ENCODE peak calls at places on chromosome X, in four cellular contexts. One of them, this sample, is unnamed.

GRCh38 chrX:154517101-154517781 is 1.2 kb upstream of the FAM3A start:
- DNase-seq in WERI-Rb-1: no peak
- DNase-seq in uterus: peak; percentile 46
- DNase-seq in fibroblast of mammary gland: no peak
- DNase-seq in this sample: no peak

GRCh38 chrX:128975716-128976115 is 547.6 kb downstream of the SMARCA1 start:
- DNase-seq in uterus: no peak
- DNase-seq in WERI-Rb-1: peak; percentile 62
- DNase-seq in fibroblast of mammary gland: peak; percentile 3
- DNase-seq in this sample: peak; percentile 70

GRCh38 chrX:107700317-107700774 is 72.0 kb downstream of the PRPS1 start:
- DNase-seq in fibroblast of mammary gland: peak; percentile 83
- DNase-seq in WERI-Rb-1: no peak
- DNase-seq in uterus: peak; percentile 61
- DNase-seq in this sample: no peak

GRCh38 chrX:11427082-11428033 is 134.1 kb downstream of the AMELX start:
- DNase-seq in fibroblast of mammary gland: peak; percentile 32
- DNase-seq in uterus: peak; percentile 36
- DNase-seq in WERI-Rb-1: peak; percentile 7
- DNase-seq in this sample: no peak

GRCh38 chrX:132615396-132616131 is 126.7 kb upstream of the MBNL3 start:
- DNase-seq in fibroblast of mammary gland: peak; percentile 41
- DNase-seq in WERI-Rb-1: peak; percentile 56
- DNase-seq in uterus: peak; percentile 76
- DNase-seq in this sample: peak; percentile 38

GRCh38 chrX:140664939-140665338 is 44.6 kb upstream of the LINC00632 start:
- DNase-seq in WERI-Rb-1: no peak
- DNase-seq in fibroblast of mammary gland: peak; percentile 16
- DNase-seq in uterus: no peak
- DNase-seq in this sample: no peak

GRCh38 chrX:126719208-126719607 is 100.3 kb upstream of the PRR32 start:
- DNase-seq in fibroblast of mammary gland: no peak
- DNase-seq in uterus: no peak
- DNase-seq in WERI-Rb-1: no peak
- DNase-seq in this sample: no peak

GRCh38 chrX:110172215-110172614 is 145.7 kb downstream of the AMMECR1 start:
- DNase-seq in uterus: no peak
- DNase-seq in WERI-Rb-1: no peak
- DNase-seq in fibroblast of mammary gland: no peak
- DNase-seq in this sample: no peak

GRCh38 chrX:75181721-75182120 is 25.6 kb upstream of the ABCB7 start:
- DNase-seq in fibroblast of mammary gland: peak; percentile 10
- DNase-seq in uterus: no peak
- DNase-seq in WERI-Rb-1: no peak
- DNase-seq in this sample: no peak

GRCh38 chrX:15674514-15674898 is 9.9 kb upstream of the CLTRN start:
- DNase-seq in WERI-Rb-1: peak; percentile 95
- DNase-seq in uterus: peak; percentile 98
- DNase-seq in fibroblast of mammary gland: peak; percentile 96
- DNase-seq in this sample: peak; percentile 94

GRCh38 chrX:135449637-135450550 is 28.1 kb downstream of the SMIM10L2A start:
- DNase-seq in uterus: no peak
- DNase-seq in WERI-Rb-1: no peak
- DNase-seq in fibroblast of mammary gland: no peak
- DNase-seq in this sample: no peak

GRCh38 chrX:71228063-71228642 is 5.1 kb downstream of the GJB1 start:
- DNase-seq in uterus: no peak
- DNase-seq in fibroblast of mammary gland: no peak
- DNase-seq in WERI-Rb-1: no peak
- DNase-seq in this sample: no peak

GRCh38 chrX:114626323-114626722 is 42.4 kb downstream of the HTR2C start:
- DNase-seq in fibroblast of mammary gland: peak; percentile 40
- DNase-seq in uterus: no peak
- DNase-seq in WERI-Rb-1: no peak
- DNase-seq in this sample: peak; percentile 41

GRCh38 chrX:72314881-72315280 is 9.2 kb upstream of the CITED1 start:
- DNase-seq in uterus: no peak
- DNase-seq in WERI-Rb-1: no peak
- DNase-seq in fibroblast of mammary gland: no peak
- DNase-seq in this sample: no peak

GRCh38 chrX:140250363-140250762 is 254.5 kb downstream of the SOX3 start:
- DNase-seq in uterus: no peak
- DNase-seq in fibroblast of mammary gland: no peak
- DNase-seq in WERI-Rb-1: no peak
- DNase-seq in this sample: no peak

GRCh38 chrX:2360731-2361130 is 140.0 kb downstream of the DHRSX start:
- DNase-seq in WERI-Rb-1: no peak
- DNase-seq in fibroblast of mammary gland: no peak
- DNase-seq in uterus: no peak
- DNase-seq in this sample: no peak

GRCh38 chrX:16666541-16666940 is 16.6 kb downstream of the S100G start:
- DNase-seq in fibroblast of mammary gland: peak; percentile 33
- DNase-seq in WERI-Rb-1: no peak
- DNase-seq in uterus: no peak
- DNase-seq in this sample: no peak

GRCh38 chrX:111395132-111395531 is 16.9 kb downstream of the DCX start:
- DNase-seq in WERI-Rb-1: no peak
- DNase-seq in fibroblast of mammary gland: no peak
- DNase-seq in uterus: no peak
- DNase-seq in this sample: no peak

GRCh38 chrX:96480081-96480480 is 204.6 kb upstream of the DIAPH2 start:
- DNase-seq in WERI-Rb-1: no peak
- DNase-seq in fibroblast of mammary gland: peak; percentile 79
- DNase-seq in uterus: no peak
- DNase-seq in this sample: no peak

GRCh38 chrX:136275553-136275952 is 24.4 kb upstream of the MAP7D3 start:
- DNase-seq in WERI-Rb-1: no peak
- DNase-seq in uterus: no peak
- DNase-seq in fibroblast of mammary gland: no peak
- DNase-seq in this sample: no peak

GRCh38 chrX:106902684-106903083 is 457 bp downstream of the RIPPLY1 start:
- DNase-seq in uterus: no peak
- DNase-seq in fibroblast of mammary gland: no peak
- DNase-seq in WERI-Rb-1: peak; percentile 64
- DNase-seq in this sample: no peak

GRCh38 chrX:1521459-1521956 is 15.5 kb downstream of the P2RY8 start:
- DNase-seq in uterus: no peak
- DNase-seq in fibroblast of mammary gland: no peak
- DNase-seq in WERI-Rb-1: no peak
- DNase-seq in this sample: no peak

GRCh38 chrX:50765986-50766385 is 48.0 kb downstream of the SHROOM4 start:
- DNase-seq in uterus: no peak
- DNase-seq in WERI-Rb-1: no peak
- DNase-seq in fibroblast of mammary gland: no peak
- DNase-seq in this sample: no peak

GRCh38 chrX:55816023-55816422 is 98.5 kb downstream of the RRAGB start:
- DNase-seq in fibroblast of mammary gland: no peak
- DNase-seq in WERI-Rb-1: no peak
- DNase-seq in uterus: no peak
- DNase-seq in this sample: no peak

GRCh38 chrX:101057095-101057714 is 5.3 kb upstream of the TRMT2B start:
- DNase-seq in WERI-Rb-1: no peak
- DNase-seq in fibroblast of mammary gland: peak; percentile 54
- DNase-seq in uterus: no peak
- DNase-seq in this sample: no peak

GRCh38 chrX:102958794-102959193 is 21.7 kb downstream of the RAB40AL start:
- DNase-seq in uterus: no peak
- DNase-seq in fibroblast of mammary gland: no peak
- DNase-seq in WERI-Rb-1: no peak
- DNase-seq in this sample: no peak

GRCh38 chrX:72306851-72307645 is 1.3 kb upstream of the CITED1 start:
- DNase-seq in uterus: peak; percentile 41
- DNase-seq in WERI-Rb-1: peak; percentile 86
- DNase-seq in fibroblast of mammary gland: peak; percentile 62
- DNase-seq in this sample: peak; percentile 87

GRCh38 chrX:153953342-153953830 is 8.9 kb upstream of the RENBP start:
- DNase-seq in WERI-Rb-1: peak; percentile 85
- DNase-seq in fibroblast of mammary gland: peak; percentile 60
- DNase-seq in uterus: peak; percentile 88
- DNase-seq in this sample: peak; percentile 91

DNA sequence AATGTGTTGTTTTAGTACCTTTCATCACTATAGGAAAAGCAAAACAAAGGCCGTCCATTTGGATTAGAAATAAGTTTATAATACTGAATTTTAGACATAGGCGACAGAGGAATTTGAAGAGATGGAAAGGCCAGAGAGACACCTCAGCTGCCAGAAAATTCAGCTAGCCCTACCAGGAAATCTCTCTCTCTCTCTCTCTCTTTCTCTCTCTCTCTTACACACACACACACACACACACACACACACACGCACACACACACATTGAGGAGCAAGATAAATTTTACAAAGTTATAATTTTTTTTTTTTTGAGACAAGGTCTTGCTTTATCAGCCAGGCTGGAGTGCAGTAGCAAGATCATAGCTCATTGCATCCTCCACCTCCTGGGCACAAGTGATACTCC is 1.4 kb downstream of the XK start:
- DNase-seq in WERI-Rb-1: no peak
- DNase-seq in fibroblast of mammary gland: no peak
- DNase-seq in uterus: no peak
- DNase-seq in this sample: no peak
- H3K4me3 ChIP-seq in WERI-Rb-1: no peak overlapping the region
- H3K4me3 ChIP-seq in fibroblast of mammary gland: no peak overlapping the region
- H3K4me3 ChIP-seq in uterus: no peak overlapping the region
- H3K4me3 ChIP-seq in this sample: peak overlapping the region; percentile 37

GRCh38 chrX:14028473-14028872 is 1.2 kb downstream of the GEMIN8 start:
- DNase-seq in WERI-Rb-1: no peak
- DNase-seq in fibroblast of mammary gland: peak; percentile 20
- DNase-seq in uterus: no peak
- DNase-seq in this sample: no peak
- H3K4me3 ChIP-seq in WERI-Rb-1: peak overlapping the region; percentile 89
- H3K4me3 ChIP-seq in fibroblast of mammary gland: no peak overlapping the region
- H3K4me3 ChIP-seq in uterus: peak overlapping the region; percentile 55
- H3K4me3 ChIP-seq in this sample: peak overlapping the region; percentile 58

DNA sequence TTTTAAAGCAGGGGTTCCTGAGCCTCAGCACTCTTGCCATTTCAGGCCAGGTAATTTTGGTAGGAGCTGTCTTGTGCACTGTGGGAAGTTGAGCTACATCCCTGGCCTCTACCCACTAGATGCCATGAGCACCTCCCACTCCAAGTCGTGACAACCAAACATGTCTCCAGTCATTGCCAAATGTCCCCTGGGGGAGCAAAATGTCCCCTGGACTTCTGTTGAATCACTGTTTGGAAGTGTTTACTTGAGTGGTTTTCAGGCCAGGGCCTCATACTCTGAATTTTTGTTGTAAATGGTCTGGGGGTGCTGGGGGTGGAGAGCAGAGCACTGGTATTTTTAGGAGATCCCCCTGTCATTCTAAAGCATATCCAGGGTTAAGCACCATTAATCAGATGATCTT is 3.2 kb downstream of the PDK3 start:
- DNase-seq in WERI-Rb-1: no peak
- DNase-seq in uterus: no peak
- DNase-seq in fibroblast of mammary gland: no peak
- DNase-seq in this sample: no peak
- H3K4me3 ChIP-seq in WERI-Rb-1: no peak overlapping the region
- H3K4me3 ChIP-seq in uterus: no peak overlapping the region
- H3K4me3 ChIP-seq in fibroblast of mammary gland: no peak overlapping the region
- H3K4me3 ChIP-seq in this sample: no peak overlapping the region

DNA sequence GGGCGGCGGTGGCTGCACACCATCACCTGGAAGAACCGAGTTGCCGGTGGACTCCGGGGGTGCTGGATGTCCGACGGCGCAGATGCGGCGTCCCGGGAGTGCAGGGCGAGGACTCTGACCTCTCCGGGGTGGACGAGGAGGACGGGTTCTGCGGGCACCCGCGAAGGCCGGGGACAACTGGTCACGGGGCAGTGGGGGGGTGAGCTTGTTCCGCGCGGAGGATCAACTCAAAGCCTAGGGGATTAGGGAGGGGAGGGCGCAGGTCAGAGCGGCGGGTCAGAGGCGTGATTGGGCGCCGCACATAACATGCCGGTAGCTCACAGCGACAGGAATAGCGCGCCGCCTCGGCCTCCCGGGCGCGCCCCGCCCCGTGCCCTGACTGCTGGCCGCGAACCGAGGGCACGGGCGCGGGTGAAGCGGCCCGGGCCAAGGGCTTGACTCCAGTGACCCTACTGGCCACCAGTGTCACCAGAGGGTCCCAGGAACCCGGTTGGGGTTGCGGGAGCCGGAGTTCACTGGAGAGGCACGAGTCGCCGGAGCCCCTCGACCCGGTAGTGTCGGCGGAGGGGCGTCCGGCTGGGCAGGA is at the start of gene KLHL34:
- DNase-seq in uterus: no peak
- DNase-seq in fibroblast of mammary gland: no peak
- DNase-seq in WERI-Rb-1: no peak
- DNase-seq in this sample: no peak
- H3K4me3 ChIP-seq in uterus: no peak within 1 kb of the TSS
- H3K4me3 ChIP-seq in fibroblast of mammary gland: no peak within 1 kb of the TSS
- H3K4me3 ChIP-seq in WERI-Rb-1: no peak within 1 kb of the TSS
- H3K4me3 ChIP-seq in this sample: no peak within 1 kb of the TSS

GRCh38 chrX:9062621-9063020 is 28.7 kb upstream of the FAM9B start:
- DNase-seq in uterus: no peak
- DNase-seq in fibroblast of mammary gland: no peak
- DNase-seq in WERI-Rb-1: peak; percentile 6
- DNase-seq in this sample: no peak
- H3K4me3 ChIP-seq in uterus: no peak overlapping the region
- H3K4me3 ChIP-seq in fibroblast of mammary gland: no peak overlapping the region
- H3K4me3 ChIP-seq in WERI-Rb-1: no peak overlapping the region
- H3K4me3 ChIP-seq in this sample: no peak overlapping the region

GRCh38 chrX:130118941-130119640 is 8.8 kb upstream of the ELF4 start:
- DNase-seq in fibroblast of mammary gland: peak; percentile 63
- DNase-seq in WERI-Rb-1: no peak
- DNase-seq in uterus: no peak
- DNase-seq in this sample: no peak

GRCh38 chrX:130118396-130118795 is 8.1 kb upstream of the ELF4 start:
- DNase-seq in uterus: peak; percentile 47
- DNase-seq in WERI-Rb-1: no peak
- DNase-seq in fibroblast of mammary gland: peak; percentile 80
- DNase-seq in this sample: peak; percentile 33

GRCh38 chrX:130121505-130121800 is 11.2 kb upstream of the ELF4 start:
- DNase-seq in WERI-Rb-1: no peak
- DNase-seq in fibroblast of mammary gland: no peak
- DNase-seq in uterus: no peak
- DNase-seq in this sample: no peak

GRCh38 chrX:130120321-130120731 is 10.0 kb upstream of the ELF4 start:
- DNase-seq in uterus: no peak
- DNase-seq in WERI-Rb-1: no peak
- DNase-seq in fibroblast of mammary gland: no peak
- DNase-seq in this sample: no peak

DNA sequence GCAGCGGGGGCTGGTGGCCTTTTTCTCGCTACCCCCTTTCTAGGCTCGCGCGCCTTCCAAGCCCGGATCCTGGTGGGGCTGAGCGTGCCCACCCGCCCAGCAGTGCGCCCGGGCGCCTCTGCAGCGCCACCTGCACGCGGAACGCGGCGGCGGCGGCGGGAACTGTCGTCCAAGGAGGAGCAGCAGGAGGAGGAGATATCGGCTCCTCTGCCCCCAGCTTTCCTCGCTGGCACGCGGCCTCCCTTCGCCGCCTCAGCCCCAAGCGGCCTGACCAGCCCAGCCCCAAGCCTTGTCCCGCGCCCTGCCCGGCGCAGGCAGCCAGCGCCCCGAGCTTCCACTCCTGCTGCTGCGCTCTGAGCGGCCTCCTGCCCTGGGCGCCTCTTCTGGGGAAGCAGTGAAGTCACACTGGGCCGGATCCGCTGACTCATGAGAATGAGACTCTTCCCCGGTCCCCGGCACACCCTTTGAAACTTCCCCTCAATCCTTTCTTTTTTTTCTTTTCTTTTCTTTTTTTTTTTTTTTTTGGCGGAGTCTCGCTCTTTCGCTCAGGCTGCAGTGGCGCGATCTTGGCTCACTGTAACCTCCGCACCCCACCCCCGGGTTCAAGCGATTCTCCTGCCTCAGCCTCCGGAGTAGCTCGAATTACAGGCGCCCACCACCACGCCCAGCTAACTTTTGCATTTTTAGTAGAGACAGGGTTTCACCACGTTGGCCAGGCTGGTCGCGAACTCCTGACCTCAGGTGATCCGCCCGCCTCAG is 10.6 kb upstream of the ELF4 start:
- DNase-seq in uterus: peak; percentile 80
- DNase-seq in fibroblast of mammary gland: peak; percentile 76
- DNase-seq in WERI-Rb-1: no peak
- DNase-seq in this sample: peak; percentile 90
- H3K4me3 ChIP-seq in uterus: peak overlapping the region; percentile 18
- H3K4me3 ChIP-seq in fibroblast of mammary gland: peak overlapping the region; percentile 22
- H3K4me3 ChIP-seq in WERI-Rb-1: no peak overlapping the region
- H3K4me3 ChIP-seq in this sample: peak overlapping the region; percentile 33

This sample was measured in HAP-1.